ENCODE peak calls at places on chromosomes 1 and 21, in five cellular contexts. One of them, this sample, is unnamed.

GRCh38 chr1:209356909-209357498 is 226.5 kb upstream of the CAMK1G start:
- DNase-seq in T-helper 1 cell: no peak
- DNase-seq in small intestine: no peak
- DNase-seq in glutamatergic neuron: no peak
- DNase-seq in ecto neural progenitor cell: no peak
- DNase-seq in this sample: no peak

GRCh38 chr1:173451981-173452380 is 25.2 kb upstream of the PRDX6 start:
- DNase-seq in glutamatergic neuron: no peak
- DNase-seq in T-helper 1 cell: no peak
- DNase-seq in ecto neural progenitor cell: no peak
- DNase-seq in small intestine: no peak
- DNase-seq in this sample: no peak

GRCh38 chr1:37096523-37096922 is 62.2 kb upstream of the GRIK3 start:
- DNase-seq in glutamatergic neuron: no peak
- DNase-seq in small intestine: peak; percentile 2
- DNase-seq in ecto neural progenitor cell: no peak
- DNase-seq in T-helper 1 cell: no peak
- DNase-seq in this sample: peak; percentile 40

GRCh38 chr1:175673236-175674150 is 69.9 kb downstream of the TNR start:
- DNase-seq in T-helper 1 cell: no peak
- DNase-seq in small intestine: no peak
- DNase-seq in glutamatergic neuron: no peak
- DNase-seq in ecto neural progenitor cell: no peak
- DNase-seq in this sample: no peak

GRCh38 chr1:41329662-41330587 is 31.3 kb upstream of the FOXO6 start:
- DNase-seq in small intestine: no peak
- DNase-seq in ecto neural progenitor cell: no peak
- DNase-seq in T-helper 1 cell: no peak
- DNase-seq in glutamatergic neuron: no peak
- DNase-seq in this sample: peak; percentile 96

GRCh38 chr1:36536727-36537126 is 54.0 kb upstream of the CSF3R start:
- DNase-seq in small intestine: no peak
- DNase-seq in ecto neural progenitor cell: no peak
- DNase-seq in T-helper 1 cell: no peak
- DNase-seq in glutamatergic neuron: no peak
- DNase-seq in this sample: no peak

GRCh38 chr1:76148460-76148859 is 73.9 kb downstream of the ST6GALNAC3 start:
- DNase-seq in ecto neural progenitor cell: no peak
- DNase-seq in glutamatergic neuron: no peak
- DNase-seq in small intestine: no peak
- DNase-seq in T-helper 1 cell: no peak
- DNase-seq in this sample: no peak

GRCh38 chr1:86841120-86841519 is 72.8 kb downstream of the SELENOF start:
- DNase-seq in T-helper 1 cell: no peak
- DNase-seq in glutamatergic neuron: no peak
- DNase-seq in small intestine: no peak
- DNase-seq in ecto neural progenitor cell: no peak
- DNase-seq in this sample: no peak

GRCh38 chr1:169925505-169926482 is 32.1 kb upstream of the SCYL3 start:
- DNase-seq in glutamatergic neuron: no peak
- DNase-seq in T-helper 1 cell: no peak
- DNase-seq in small intestine: no peak
- DNase-seq in ecto neural progenitor cell: no peak
- DNase-seq in this sample: no peak

GRCh38 chr21:39628380-39628779 is 15.6 kb downstream of the B3GALT5 start:
- DNase-seq in ecto neural progenitor cell: peak; percentile 3
- DNase-seq in small intestine: peak; percentile 68
- DNase-seq in glutamatergic neuron: no peak
- DNase-seq in T-helper 1 cell: no peak
- DNase-seq in this sample: no peak

GRCh38 chr1:117623698-117624097 is 17.9 kb downstream of the TENT5C start:
- DNase-seq in glutamatergic neuron: no peak
- DNase-seq in T-helper 1 cell: no peak
- DNase-seq in ecto neural progenitor cell: no peak
- DNase-seq in small intestine: no peak
- DNase-seq in this sample: no peak

GRCh38 chr21:42384999-42385398 is 10.9 kb downstream of the TMPRSS3 start:
- DNase-seq in ecto neural progenitor cell: no peak
- DNase-seq in T-helper 1 cell: no peak
- DNase-seq in small intestine: peak; percentile 86
- DNase-seq in glutamatergic neuron: no peak
- DNase-seq in this sample: no peak

GRCh38 chr1:109170051-109170775 is 43.5 kb upstream of the SARS1 start:
- DNase-seq in ecto neural progenitor cell: no peak
- DNase-seq in glutamatergic neuron: no peak
- DNase-seq in small intestine: no peak
- DNase-seq in T-helper 1 cell: no peak
- DNase-seq in this sample: no peak

GRCh38 chr1:15459771-15460719 is 3.5 kb downstream of the CELA2A start:
- DNase-seq in ecto neural progenitor cell: no peak
- DNase-seq in small intestine: peak; percentile 27
- DNase-seq in T-helper 1 cell: no peak
- DNase-seq in glutamatergic neuron: peak; percentile 61
- DNase-seq in this sample: no peak

GRCh38 chr1:246728311-246728710 is 4.1 kb downstream of the SCCPDH start:
- DNase-seq in small intestine: no peak
- DNase-seq in ecto neural progenitor cell: no peak
- DNase-seq in glutamatergic neuron: no peak
- DNase-seq in T-helper 1 cell: no peak
- DNase-seq in this sample: no peak

GRCh38 chr1:203228670-203229069 is 803 bp downstream of the CHIT1 start:
- DNase-seq in glutamatergic neuron: no peak
- DNase-seq in small intestine: no peak
- DNase-seq in T-helper 1 cell: no peak
- DNase-seq in ecto neural progenitor cell: no peak
- DNase-seq in this sample: no peak

GRCh38 chr21:30779269-30779668 is 24.0 kb upstream of the KRTAP21-1 start:
- DNase-seq in ecto neural progenitor cell: no peak
- DNase-seq in small intestine: peak; percentile 1
- DNase-seq in glutamatergic neuron: no peak
- DNase-seq in T-helper 1 cell: no peak
- DNase-seq in this sample: no peak

GRCh38 chr1:76153856-76154212 is 79.3 kb downstream of the ST6GALNAC3 start:
- DNase-seq in glutamatergic neuron: no peak
- DNase-seq in ecto neural progenitor cell: no peak
- DNase-seq in small intestine: no peak
- DNase-seq in T-helper 1 cell: no peak
- DNase-seq in this sample: no peak

This sample was measured in WERI-Rb-1.